ENCODE peak calls at places on chromosomes 6 and 20, in four cellular contexts. W, O, T and G are unnamed samples.

GRCh38 chr6:109799664-109800063 is 108.6 kb downstream of the FIG4 start:
- DNase-seq in T (no peak), W (no peak), O (no peak), G (no peak)

GRCh38 chr20:43415661-43416430 is 41.9 kb upstream of the SRSF6 start:
- DNase-seq in O (no peak), W (no peak), T (no peak), G (no peak)

GRCh38 chr20:2799688-2800589 is 488 bp downstream of the CPXM1 start:
- DNase-seq in T (no peak), O (no peak), W (no peak), G (no peak)

GRCh38 chr6:80197474-80197873 is 91.0 kb downstream of the BCKDHB start:
- DNase-seq in W (peak), O (peak), T (no peak), G (peak)

GRCh38 chr6:159044899-159045727 is at the start of gene TAGAP:
- DNase-seq in T (peak), W (peak), O (no peak), G (no peak)

GRCh38 chr6:75813476-75814250 is 64.6 kb downstream of the MYO6 start:
- DNase-seq in W (no peak), T (no peak), O (no peak), G (no peak)

GRCh38 chr6:143426025-143426424 is 24.5 kb downstream of the ADAT2 start:
- DNase-seq in T (no peak), W (no peak), O (no peak), G (no peak)

GRCh38 chr6:127200114-127200513 is 66.5 kb upstream of the RNF146 start:
- DNase-seq in W (no peak), O (no peak), T (no peak), G (no peak)

GRCh38 chr6:117627533-117627932 is 25.2 kb upstream of the GOPC start:
- DNase-seq in W (no peak), T (no peak), O (no peak), G (no peak)

GRCh38 chr20:58759947-58760346 is 67.3 kb downstream of the NPEPL1 start:
- DNase-seq in W (no peak), T (no peak), O (no peak), G (no peak)

GRCh38 chr6:42932412-42932811 is 3.1 kb downstream of the CNPY3 start:
- DNase-seq in W (no peak), O (no peak), T (no peak), G (no peak)

GRCh38 chr6:144378437-144378836 is 93.3 kb downstream of the UTRN start:
- DNase-seq in T (peak), W (no peak), O (no peak), G (no peak)

GRCh38 chr20:8155229-8155628 is 23.2 kb downstream of the PLCB1 start:
- DNase-seq in T (no peak), O (no peak), W (no peak), G (no peak)

GRCh38 chr6:159104163-159104885 is 59.5 kb upstream of the TAGAP start:
- DNase-seq in W (peak), T (peak), O (peak), G (no peak)

GRCh38 chr20:41734506-41734945 is 116.3 kb upstream of the CHD6 start:
- DNase-seq in T (peak), W (peak), O (peak), G (no peak)

GRCh38 chr20:37384683-37385174 is 38.8 kb downstream of the SRC start:
- DNase-seq in T (peak), O (no peak), W (peak), G (no peak)

GRCh38 chr6:143684484-143684883 is 6.7 kb downstream of the PHACTR2 start:
- DNase-seq in O (no peak), W (no peak), T (no peak), G (no peak)

GRCh38 chr6:90160013-90160412 is 136.6 kb downstream of the BACH2 start:
- DNase-seq in W (no peak), O (no peak), T (no peak), G (no peak)

GRCh38 chr20:4453369-4453768 is 268.3 kb upstream of the PRND start:
- DNase-seq in W (no peak), O (no peak), T (no peak), G (no peak)

GRCh38 chr20:46073443-46073842 is 16.3 kb downstream of the NCOA5 start:
- DNase-seq in W (no peak), O (no peak), T (no peak), G (no peak)

GRCh38 chr6:82980086-82980485 is 85.6 kb downstream of the UBE3D start:
- DNase-seq in T (peak), O (no peak), W (no peak), G (no peak)

GRCh38 chr6:84043555-84043954 is 10.0 kb downstream of the MRAP2 start:
- DNase-seq in T (no peak), O (no peak), W (no peak), G (no peak)

GRCh38 chr6:41784581-41785171 is 2.8 kb upstream of the TOMM6 start:
- DNase-seq in W (no peak), O (peak), T (no peak), G (no peak)

GRCh38 chr20:46752639-46753235 is 43.3 kb downstream of the SLC2A10 start:
- DNase-seq in T (peak), O (peak), W (peak), G (peak)

GRCh38 chr6:84065718-84066290 is 32.2 kb downstream of the MRAP2 start:
- DNase-seq in T (peak), W (no peak), O (no peak), G (no peak)

GRCh38 chr20:58513580-58514285 is 1.5 kb downstream of the APCDD1L start:
- DNase-seq in W (no peak), O (no peak), T (no peak), G (no peak)

GRCh38 chr6:141195251-141195832 is 937.4 kb upstream of the GJE1 start:
- DNase-seq in W (no peak), O (no peak), T (no peak), G (no peak)
- TF ChIP-seq CTCF in W (no peak), O (no peak), T (no peak), G (no peak)

GRCh38 chr6:6314601-6315000 is 5.9 kb downstream of the F13A1 start:
- DNase-seq in W (no peak), T (no peak), O (no peak), G (no peak)
- H3K4me3 ChIP-seq in W (no peak), T (no peak), O (no peak), G (no peak)

DNA sequence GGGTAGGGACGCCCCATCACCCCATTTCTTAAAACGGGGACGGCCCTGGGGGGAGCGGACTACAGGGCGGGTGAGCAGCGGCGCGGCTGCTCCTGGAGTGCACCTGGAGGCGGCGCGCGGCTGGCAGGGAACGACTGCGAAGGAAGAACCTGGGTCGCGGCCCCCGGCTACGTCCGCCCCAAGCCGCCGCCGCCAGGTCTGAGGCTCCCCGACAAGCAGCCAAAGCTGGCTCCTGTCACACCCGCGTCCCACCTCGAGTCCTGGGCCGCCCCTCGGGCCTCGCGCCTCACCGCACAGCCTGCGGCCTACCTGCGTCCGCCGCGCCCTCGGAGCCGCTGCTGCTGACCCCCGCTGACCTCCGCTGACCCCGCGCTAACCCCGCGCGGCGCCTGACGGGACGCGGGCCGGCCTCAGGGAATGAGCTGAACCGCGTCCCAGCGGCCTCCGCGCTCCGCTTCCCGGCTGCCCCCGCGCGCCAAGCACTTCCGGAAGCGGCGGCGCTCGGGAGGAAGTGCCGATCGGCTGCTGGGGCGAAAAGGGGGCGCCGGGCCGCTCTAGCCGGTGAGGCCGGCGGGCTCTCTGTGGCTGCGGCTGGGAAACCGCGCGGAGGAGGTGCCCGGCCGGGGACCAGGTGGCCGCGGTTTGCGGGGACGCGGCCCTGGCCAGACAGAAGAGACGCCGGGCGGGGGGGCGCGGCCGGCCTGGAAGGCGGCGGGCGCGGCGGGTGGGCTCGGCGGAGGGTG is at the start of the genes ARFRP1 and ZGPAT:
- DNase-seq in W (peak), O (peak), T (peak), G (peak)
- TF ChIP-seq CTCF in W (no peak), O (no peak), T (no peak), G (no peak)

DNA sequence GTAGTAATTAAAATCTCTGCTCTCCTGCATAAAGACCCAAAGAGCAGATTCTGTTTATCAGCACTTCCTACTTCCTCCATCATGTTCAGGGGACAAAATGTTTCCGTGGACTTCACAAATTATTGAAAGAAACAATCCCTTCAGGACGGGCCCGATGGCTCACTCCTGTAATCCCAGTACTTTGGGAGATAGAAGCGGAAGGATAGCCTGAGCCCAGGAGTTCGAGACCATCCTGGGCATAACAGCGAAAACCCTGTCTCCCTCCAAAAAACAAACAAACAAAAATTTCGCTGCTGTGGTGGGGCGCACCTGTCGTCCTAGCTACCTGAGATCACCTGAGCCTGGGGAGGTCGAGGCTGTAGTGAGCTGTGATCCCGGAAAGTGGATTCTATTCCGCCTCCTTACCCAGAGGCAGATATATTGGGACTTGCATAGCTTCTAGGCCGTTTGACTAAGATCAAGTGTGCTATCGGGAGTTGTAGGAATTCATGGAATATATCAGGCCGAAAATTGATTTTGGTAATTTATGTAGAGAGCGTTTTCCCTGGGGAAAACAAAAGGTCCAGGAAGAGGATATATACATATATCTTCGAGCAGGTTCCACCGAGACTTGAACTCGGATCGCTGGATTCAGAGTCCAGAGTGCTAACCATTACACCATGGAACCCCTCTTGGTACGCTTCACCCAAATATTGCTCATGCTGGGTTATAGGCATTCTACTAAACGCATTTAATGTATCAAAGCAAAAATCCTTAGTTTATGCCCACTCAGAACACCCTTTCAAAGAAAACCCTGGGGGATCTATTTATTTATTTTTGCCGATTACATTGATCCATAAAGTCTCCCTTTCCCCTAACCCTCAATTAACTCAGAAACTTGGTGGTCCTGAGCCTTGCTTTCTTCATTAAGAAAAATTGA is 74.5 kb upstream of the ZNF184 start:
- DNase-seq in O (no peak), T (peak), W (no peak), G (peak)
- H3K4me3 ChIP-seq in O (no peak), T (peak), W (no peak), G (peak)

GRCh38 chr6:169070506-169071176 is 183.0 kb downstream of the THBS2 start:
- DNase-seq in T (peak), W (peak), O (peak), G (no peak)
- TF ChIP-seq CTCF in T (peak), W (no peak), O (no peak), G (no peak)

DNA sequence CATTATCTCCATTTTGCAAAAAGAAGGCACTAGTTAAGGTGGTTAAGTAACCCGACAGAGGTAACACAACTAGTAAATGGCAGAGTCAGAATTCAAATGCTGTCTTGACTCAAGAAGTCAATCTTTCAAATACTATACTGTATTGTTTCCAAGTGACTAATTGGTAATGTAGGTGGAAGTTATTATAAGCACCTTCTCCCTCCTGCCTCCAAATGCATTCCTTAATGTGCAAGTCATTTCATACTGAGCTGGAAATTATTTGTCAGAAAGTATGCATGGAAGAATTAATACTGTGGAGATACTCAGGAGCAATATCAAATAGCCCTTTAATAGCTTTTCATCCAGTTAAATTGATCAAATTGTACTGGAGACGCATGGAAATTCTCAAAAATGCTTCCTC is 579.0 kb downstream of the DOK5 start:
- DNase-seq in W (no peak), T (no peak), O (no peak), G (no peak)
- H3K4me3 ChIP-seq in W (no peak), T (no peak), O (no peak), G (no peak)

DNA sequence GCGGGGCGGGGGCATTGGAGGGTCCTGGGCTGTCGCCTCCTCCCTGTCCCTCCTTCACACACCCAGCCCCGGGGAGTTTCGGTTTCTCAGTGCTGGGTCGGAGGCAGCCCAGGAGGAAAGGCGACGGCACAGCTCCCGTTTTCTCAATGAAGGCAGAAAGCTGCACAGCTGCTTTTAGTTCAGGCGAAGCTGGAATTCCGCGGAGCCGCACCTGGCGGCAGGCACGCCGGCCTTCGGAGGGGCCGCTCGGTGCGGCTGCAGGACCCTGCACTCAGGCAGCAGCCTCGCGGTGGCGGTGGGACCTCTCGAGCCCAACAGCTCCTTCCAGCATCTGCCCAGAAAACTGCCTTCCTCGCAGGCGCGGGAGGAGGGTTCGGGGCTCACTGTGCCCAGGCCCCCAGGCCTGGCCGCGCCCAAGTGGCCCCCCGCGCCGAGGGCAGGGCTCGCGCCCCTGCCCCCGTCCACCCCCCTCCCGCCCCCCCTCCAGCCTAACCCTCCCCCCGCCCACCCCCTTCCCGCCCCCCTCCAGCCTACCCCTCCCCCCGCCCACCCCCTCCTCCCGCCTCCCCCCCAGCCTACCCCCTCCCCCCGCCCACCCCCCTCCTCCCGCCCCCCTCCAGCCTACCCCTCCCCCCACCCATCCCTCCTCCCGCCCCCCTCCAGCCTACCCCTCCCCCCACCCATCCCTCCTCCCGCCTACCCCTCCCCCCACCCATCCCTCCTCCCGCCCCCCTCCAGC is 4.8 kb downstream of the FOXQ1 start:
- DNase-seq in T (no peak), W (peak), O (no peak), G (no peak)
- TF ChIP-seq CTCF in T (no peak), W (peak), O (no peak), G (no peak)

DNA sequence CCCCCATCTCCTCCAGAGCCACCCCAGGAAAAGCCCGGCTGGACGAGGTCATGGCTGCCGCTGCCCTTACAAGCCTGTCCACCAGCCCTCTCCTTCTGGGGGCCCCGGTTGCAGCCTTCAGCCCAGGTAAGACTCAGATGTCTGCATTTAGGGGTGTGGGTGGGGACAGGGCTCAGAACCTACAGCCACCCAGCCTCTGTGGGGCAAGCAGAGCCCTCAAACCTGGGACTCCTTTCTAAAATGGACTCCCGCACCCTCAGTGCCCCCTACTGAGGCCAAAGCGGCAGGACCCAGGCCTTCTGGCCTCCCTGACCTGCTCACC is 1.7 kb downstream of the SLC2A4RG start:
- DNase-seq in T (no peak), W (no peak), O (no peak), G (no peak)
- H3K4me3 ChIP-seq in T (peak), W (no peak), O (peak), G (peak)

GRCh38 chr6:121698617-121699016 is 263.2 kb downstream of the GJA1 start:
- DNase-seq in O (no peak), W (no peak), T (no peak), G (no peak)
- TF ChIP-seq CTCF in O (no peak), W (no peak), T (no peak), G (no peak)